ENCODE peak calls at places on chromosomes 11 and 22, in seven cellular contexts. E is stomach, A is spleen, W is HCT116, Y is HL-60, T is GM23338, S is Panc1. J is an unnamed sample.

GRCh38 chr11:85114786-85115185 is 512.4 kb downstream of the DLG2 start:
- DNase-seq in S (no peak), Y (no peak), T (no peak), A (no peak), E (no peak), W (no peak), J (no peak)

GRCh38 chr11:31442086-31442485 is 67.3 kb downstream of the IMMP1L start:
- DNase-seq in Y (no peak), W (no peak), S (no peak), A (no peak), T (peak; percentile 36), E (no peak), J (no peak)

GRCh38 chr22:19352766-19353165 is 61.2 kb upstream of the CLTCL1 start:
- DNase-seq in A (no peak), Y (no peak), S (no peak), E (no peak), T (no peak), W (no peak), J (no peak)

GRCh38 chr11:114057605-114058004 is 1.9 kb upstream of the ZBTB16 start:
- DNase-seq in E (no peak), S (no peak), W (no peak), A (no peak), Y (no peak), T (no peak), J (no peak)

GRCh38 chr11:95592455-95592854 is 197.1 kb downstream of the FAM76B start:
- DNase-seq in Y (no peak), T (peak; percentile 54), S (no peak), E (no peak), A (no peak), W (no peak), J (peak; percentile 21)

GRCh38 chr22:27669798-27670599 is 131.6 kb downstream of the MN1 start:
- DNase-seq in W (no peak), E (no peak), Y (no peak), T (peak; percentile 35), A (peak; percentile 53), S (no peak), J (no peak)

GRCh38 chr11:11763796-11764427 is 77.9 kb upstream of the USP47 start:
- DNase-seq in E (no peak), A (no peak), Y (no peak), W (no peak), T (no peak), S (no peak), J (no peak)

GRCh38 chr22:31329029-31329428 is 17.1 kb downstream of the PATZ1 start:
- DNase-seq in W (no peak), S (no peak), Y (no peak), E (no peak), T (no peak), A (peak; percentile 67), J (no peak)

GRCh38 chr22:50443202-50443601 is 31.6 kb downstream of the SBF1 start:
- DNase-seq in A (no peak), Y (no peak), T (no peak), S (no peak), E (no peak), W (no peak), J (no peak)

GRCh38 chr22:50445880-50446707 is 28.7 kb downstream of the SBF1 start:
- DNase-seq in W (no peak), Y (no peak), A (no peak), S (no peak), E (no peak), T (no peak), J (no peak)

GRCh38 chr22:50445071-50445879 is 29.6 kb downstream of the SBF1 start:
- DNase-seq in T (peak; percentile 32), S (no peak), E (peak; percentile 56), W (no peak), Y (peak; percentile 15), A (no peak), J (peak; percentile 73)

GRCh38 chr22:50443801-50444625 is 30.8 kb downstream of the SBF1 start:
- DNase-seq in E (no peak), A (no peak), Y (no peak), W (no peak), T (no peak), S (no peak), J (no peak)

DNA sequence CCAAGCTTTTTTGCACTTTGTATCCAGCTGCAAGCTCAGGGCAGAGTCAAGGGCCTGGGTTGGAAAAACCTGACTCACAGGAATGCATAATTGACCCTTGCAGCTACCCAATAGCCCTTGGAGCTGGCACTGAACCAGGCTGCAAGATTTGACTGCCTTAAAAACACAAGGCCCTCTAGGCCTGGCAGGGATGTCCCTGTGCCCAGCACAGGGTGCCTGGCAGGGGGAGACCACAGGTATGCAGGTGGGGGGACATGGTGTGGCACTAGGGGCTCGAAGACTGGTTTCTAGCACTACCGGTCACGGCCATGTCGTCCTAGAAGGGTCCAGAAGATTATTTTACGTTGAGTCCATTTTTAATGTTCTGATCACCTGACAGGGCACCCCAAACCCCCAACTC is 30.2 kb downstream of the SBF1 start:
- DNase-seq in A (no peak), S (no peak), E (peak; percentile 84), T (no peak), Y (no peak), W (peak; percentile 6), J (no peak)
- H3K27ac ChIP-seq in A (peak overlapping the region; percentile 33), S (peak overlapping the region; percentile 70), E (peak overlapping the region; percentile 67), T (peak overlapping the region; percentile 50), Y (no peak overlapping the region), W (no peak overlapping the region), J (peak overlapping the region; percentile 79)

DNA sequence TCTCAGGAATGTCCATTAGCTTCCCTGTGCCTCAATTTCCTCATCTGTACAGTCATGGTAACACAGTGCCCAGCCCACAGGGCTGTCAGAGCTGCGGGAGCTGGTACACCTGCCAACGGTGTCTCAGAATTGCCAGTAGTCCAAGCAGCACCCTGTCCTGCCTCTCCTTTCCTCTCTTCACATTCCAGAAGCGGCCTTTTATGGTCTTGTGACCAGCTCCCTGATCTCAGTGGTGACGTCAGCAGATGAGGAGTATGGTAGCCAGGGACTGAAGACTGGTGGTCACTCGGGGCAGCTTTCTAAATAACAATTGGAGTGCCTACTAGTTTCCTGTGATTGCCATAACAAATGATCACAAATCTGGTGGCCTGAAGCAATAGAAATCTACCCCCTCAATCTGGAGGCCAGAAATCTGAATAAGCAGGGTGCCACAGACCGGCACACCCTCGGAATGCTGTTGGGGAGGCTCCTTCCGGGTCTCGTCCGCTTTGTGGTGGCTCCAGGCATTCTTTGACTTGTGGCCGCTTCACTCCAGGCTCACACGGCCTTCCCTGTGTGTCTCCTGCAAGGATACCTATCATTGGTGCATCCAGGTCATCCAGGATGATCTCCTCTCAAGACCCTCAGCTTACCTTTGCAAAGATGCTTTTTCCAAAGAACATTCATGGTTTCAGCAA is 2.1 kb downstream of the FADD start:
- DNase-seq in Y (no peak), W (no peak), S (no peak), E (no peak), T (no peak), A (peak; percentile 67), J (no peak)
- TF ChIP-seq POLR2AphosphoS5 in Y (no peak), W (peak; percentile 22), S (peak; percentile 14), E (no peak), T (peak; percentile 26), A (no peak), J (no peak)

GRCh38 chr11:43989162-43989961 is 46.9 kb downstream of the C11orf96 start:
- DNase-seq in W (no peak), A (peak; percentile 60), T (peak; percentile 24), E (no peak), S (no peak), Y (no peak), J (peak; percentile 86)

GRCh38 chr11:43987384-43988039 is 45.1 kb downstream of the C11orf96 start:
- DNase-seq in E (peak; percentile 45), W (no peak), A (no peak), T (no peak), Y (no peak), S (no peak), J (peak; percentile 67)

GRCh38 chr11:43986327-43986726 is 43.9 kb downstream of the C11orf96 start:
- DNase-seq in A (no peak), W (no peak), Y (no peak), S (no peak), T (no peak), E (no peak), J (no peak)

GRCh38 chr11:43986881-43987280 is 44.4 kb downstream of the C11orf96 start:
- DNase-seq in A (no peak), W (no peak), T (no peak), S (no peak), Y (no peak), E (no peak), J (no peak)

GRCh38 chr11:43988040-43988793 is 45.8 kb downstream of the C11orf96 start:
- DNase-seq in S (no peak), Y (no peak), E (no peak), A (no peak), T (no peak), W (no peak), J (no peak)
- H3K27ac ChIP-seq in S (no peak overlapping the region), Y (no peak overlapping the region), E (peak overlapping the region; percentile 77), A (peak overlapping the region; percentile 59), T (no peak overlapping the region), W (no peak overlapping the region), J (peak overlapping the region; percentile 18)

GRCh38 chr11:43834291-43834690 is 46.3 kb upstream of the ALKBH3 start:
- DNase-seq in S (no peak), T (no peak), W (no peak), A (no peak), Y (no peak), E (no peak), J (no peak)

GRCh38 chr11:43832536-43832935 is 48.1 kb upstream of the ALKBH3 start:
- DNase-seq in Y (no peak), E (no peak), T (no peak), W (no peak), A (no peak), S (no peak), J (no peak)

GRCh38 chr11:43830928-43831440 is 49.6 kb upstream of the ALKBH3 start:
- DNase-seq in A (no peak), S (peak; percentile 97), W (peak; percentile 98), Y (no peak), E (peak; percentile 25), T (no peak), J (no peak)

GRCh38 chr11:43835104-43835503 is 45.5 kb upstream of the ALKBH3 start:
- DNase-seq in S (no peak), W (no peak), E (peak; percentile 45), T (no peak), A (no peak), Y (no peak), J (no peak)

DNA sequence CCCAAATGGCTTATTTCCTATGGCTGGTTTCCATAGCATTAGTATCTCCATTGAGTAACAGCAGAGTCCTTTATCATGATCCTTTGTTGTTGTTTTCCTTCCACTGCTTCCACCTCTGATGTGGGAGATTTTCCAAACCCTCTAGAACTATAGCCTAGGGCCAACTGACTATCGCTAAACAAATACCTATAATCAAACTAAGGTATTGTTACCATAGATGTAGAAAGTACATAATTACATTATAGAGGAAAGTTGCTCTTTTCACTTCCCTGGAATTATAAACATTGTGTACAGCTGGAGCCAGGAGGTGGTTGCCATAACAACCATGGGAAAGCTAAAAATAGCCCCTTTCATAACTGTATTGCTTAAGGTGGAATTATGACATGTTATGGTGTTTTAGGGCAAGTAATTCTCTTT is 47.0 kb upstream of the ALKBH3 start:
- DNase-seq in E (peak; percentile 34), Y (no peak), T (no peak), W (no peak), A (no peak), S (no peak), J (no peak)
- TF ChIP-seq POLR2AphosphoS5 in E (no peak), Y (no peak), T (no peak), W (no peak), A (no peak), S (no peak), J (no peak)

J was measured in upper lobe of left lung.